ENCODE peak calls at places on chromosomes 6 and 20, in five cellular contexts. F, I, L, G and J are unnamed samples.

GRCh38 chr20:62921119-62921687 is 5.1 kb downstream of the DIDO1 start:
- DNase-seq in I (peak), G (peak), F (peak), L (no peak), J (no peak)

GRCh38 chr6:144190593-144190992 is 40.3 kb downstream of the STX11 start:
- DNase-seq in I (no peak), L (no peak), G (no peak), F (no peak), J (no peak)

GRCh38 chr6:170166511-170167122 is 124.3 kb downstream of the DLL1 start:
- DNase-seq in L (peak), I (no peak), F (no peak), G (no peak), J (no peak)

GRCh38 chr20:57392512-57393271 is 1.5 kb downstream of the RBM38 start:
- DNase-seq in I (peak), G (no peak), F (peak), L (peak), J (peak)

GRCh38 chr20:2825770-2826169 is 9.6 kb downstream of the TMEM239 start:
- DNase-seq in I (no peak), F (no peak), L (no peak), G (no peak), J (no peak)

GRCh38 chr6:140401666-140402255 is 1027.3 kb upstream of the CITED2 start:
- DNase-seq in G (no peak), F (no peak), L (no peak), I (no peak), J (no peak)

GRCh38 chr6:71544028-71544427 is 255.4 kb downstream of the OGFRL1 start:
- DNase-seq in F (no peak), I (no peak), G (no peak), L (no peak), J (no peak)

GRCh38 chr6:43243649-43244321 is 504 bp downstream of the TTBK1 start:
- DNase-seq in G (no peak), I (no peak), F (no peak), L (no peak), J (no peak)

GRCh38 chr6:169966312-169967181 is 215.1 kb downstream of the ERMARD start:
- DNase-seq in I (no peak), G (no peak), L (no peak), F (no peak), J (no peak)

GRCh38 chr6:109182590-109182989 is 87.3 kb downstream of the CEP57L1 start:
- DNase-seq in G (no peak), L (no peak), F (no peak), I (no peak), J (no peak)

GRCh38 chr20:6157345-6157744 is 34.5 kb upstream of the FERMT1 start:
- DNase-seq in F (no peak), L (no peak), G (no peak), I (no peak), J (no peak)

GRCh38 chr6:41970436-41970846 is 28.8 kb upstream of the CCND3 start:
- DNase-seq in F (no peak), I (peak), L (no peak), G (no peak), J (no peak)

GRCh38 chr20:10673831-10674683 is at the start of gene JAG1:
- DNase-seq in F (peak), I (peak), G (peak), L (peak), J (peak)

GRCh38 chr20:13029687-13030510 is 21.1 kb downstream of the SPTLC3 start:
- DNase-seq in G (no peak), I (no peak), L (no peak), F (peak), J (no peak)

GRCh38 chr20:10978019-10978702 is 304.4 kb upstream of the JAG1 start:
- DNase-seq in L (no peak), G (no peak), F (no peak), I (no peak), J (no peak)

GRCh38 chr6:139296927-139297326 is 5.1 kb upstream of the TXLNB start:
- DNase-seq in L (no peak), I (no peak), G (no peak), F (no peak), J (no peak)

GRCh38 chr20:58718729-58719128 is 26.1 kb downstream of the NPEPL1 start:
- DNase-seq in I (no peak), L (no peak), F (no peak), G (no peak), J (no peak)

GRCh38 chr20:50844430-50845100 is 49.7 kb downstream of the BCAS4 start:
- DNase-seq in L (peak), F (no peak), G (no peak), I (no peak), J (no peak)

GRCh38 chr6:43128926-43129325 is 42.1 kb upstream of the SRF start:
- DNase-seq in G (no peak), L (no peak), F (no peak), I (no peak), J (no peak)

GRCh38 chr20:55685425-55685824 is 319.9 kb downstream of the CBLN4 start:
- DNase-seq in L (no peak), I (no peak), G (no peak), F (no peak), J (no peak)

GRCh38 chr6:157461000-157461915 is 80.3 kb downstream of the ZDHHC14 start:
- DNase-seq in F (no peak), I (peak), L (no peak), G (no peak), J (peak)

GRCh38 chr20:50085481-50086365 is 27.2 kb downstream of the UBE2V1 start:
- DNase-seq in L (peak), I (peak), G (peak), F (peak), J (peak)

GRCh38 chr20:64156136-64156885 is 7.9 kb upstream of the MYT1 start:
- DNase-seq in L (peak), I (no peak), G (peak), F (no peak), J (no peak)

GRCh38 chr20:60869032-60869550 is 383.0 kb upstream of the CDH4 start:
- DNase-seq in F (no peak), L (no peak), I (no peak), G (no peak), J (no peak)

GRCh38 chr20:31485450-31486339 is 10.6 kb downstream of the REM1 start:
- DNase-seq in I (no peak), F (no peak), L (no peak), G (no peak), J (no peak)

GRCh38 chr6:44696099-44696498 is 308.6 kb downstream of the CDC5L start:
- DNase-seq in L (no peak), I (no peak), G (no peak), F (no peak), J (no peak)

GRCh38 chr20:37393863-37394542 is 48.1 kb downstream of the SRC start:
- DNase-seq in F (no peak), L (no peak), G (no peak), I (no peak), J (no peak)

GRCh38 chr20:31907046-31907445 is 36.6 kb downstream of the TTLL9 start:
- DNase-seq in G (no peak), F (no peak), L (no peak), I (no peak), J (no peak)

GRCh38 chr6:106825156-106825555 is 149.4 kb downstream of the CD24 start:
- DNase-seq in I (no peak), G (no peak), F (no peak), L (no peak), J (no peak)

GRCh38 chr6:14283600-14284235 is 166.1 kb downstream of the CD83 start:
- DNase-seq in I (no peak), F (no peak), G (no peak), L (no peak), J (no peak)

GRCh38 chr20:1987826-1988225 is 6.0 kb downstream of the PDYN start:
- DNase-seq in I (no peak), L (no peak), F (no peak), G (no peak), J (no peak)

GRCh38 chr6:77143659-77144447 is 319.4 kb downstream of the HTR1B start:
- DNase-seq in L (no peak), F (peak), G (no peak), I (no peak), J (no peak)